ENCODE peak calls at places on chromosomes 13 and 19, in nine cellular contexts. D, G, C, M, W, F, R, E and Y are unnamed samples. For H3K4me1, the result is how much of the 10 kb centered on the place peaks cover.

GRCh38 chr13:34748078-34748477 is 194.0 kb upstream of the NBEA start:
- DNase-seq in D (no peak), G (peak), C (no peak), M (peak), W (no peak), F (no peak), R (no peak), E (no peak), Y (peak)

GRCh38 chr19:13120817-13121216 is 2.8 kb downstream of the NACC1 start:
- DNase-seq in D (no peak), G (no peak), C (no peak), M (no peak), W (no peak), F (no peak), R (peak), E (no peak), Y (no peak)

GRCh38 chr19:50357178-50358100 is 8.0 kb downstream of the NAPSA start:
- DNase-seq in D (peak), G (peak), C (peak), M (peak), W (peak), F (peak), R (peak), E (peak), Y (peak)

GRCh38 chr19:35223856-35224505 is 4.6 kb downstream of the FAM187B start:
- DNase-seq in D (no peak), G (no peak), C (no peak), M (no peak), W (no peak), F (no peak), R (no peak), E (no peak), Y (no peak)

GRCh38 chr13:110644892-110645521 is 29.7 kb downstream of the NAXD start:
- DNase-seq in D (peak), G (peak), C (no peak), M (peak), W (no peak), F (no peak), R (peak), E (peak), Y (peak)

GRCh38 chr13:41488124-41488523 is 30.8 kb downstream of the RGCC start:
- DNase-seq in D (no peak), G (no peak), C (no peak), M (no peak), W (no peak), F (no peak), R (no peak), E (no peak), Y (no peak)

GRCh38 chr13:42762917-42763316 is 18.5 kb upstream of the FAM216B start:
- DNase-seq in D (no peak), G (no peak), C (no peak), M (no peak), W (no peak), F (no peak), R (peak), E (no peak), Y (no peak)

GRCh38 chr13:99124695-99125334 is 75.8 kb upstream of the UBAC2 start:
- DNase-seq in D (no peak), G (no peak), C (peak), M (no peak), W (no peak), F (no peak), R (peak), E (no peak), Y (no peak)

GRCh38 chr13:104286566-104287290 is 1220.5 kb upstream of the SLC10A2 start:
- DNase-seq in D (no peak), G (peak), C (no peak), M (no peak), W (no peak), F (no peak), R (no peak), E (no peak), Y (no peak)

GRCh38 chr13:33207616-33207964 is 78.0 kb downstream of the STARD13 start:
- DNase-seq in D (no peak), G (no peak), C (no peak), M (no peak), W (no peak), F (no peak), R (peak), E (no peak), Y (no peak)

GRCh38 chr19:23991170-23991569 is 76.5 kb downstream of the ZNF726 start:
- DNase-seq in D (peak), G (peak), C (no peak), M (no peak), W (no peak), F (no peak), R (no peak), E (no peak), Y (no peak)

GRCh38 chr19:1045247-1045603 is 5.3 kb downstream of the ABCA7 start:
- DNase-seq in D (peak), G (peak), C (peak), M (no peak), W (no peak), F (no peak), R (no peak), E (no peak), Y (peak)

GRCh38 chr19:7068599-7068998 is 904 bp upstream of the ZNF557 start:
- DNase-seq in D (no peak), G (no peak), C (no peak), M (no peak), W (no peak), F (no peak), R (no peak), E (no peak), Y (no peak)

GRCh38 chr19:8396563-8397203 is 6.5 kb downstream of the RAB11B start:
- DNase-seq in D (peak), G (peak), C (peak), M (peak), W (no peak), F (no peak), R (peak), E (peak), Y (peak)

GRCh38 chr19:15129856-15130580 is 22.8 kb downstream of the SYDE1 start:
- DNase-seq in D (no peak), G (no peak), C (no peak), M (no peak), W (no peak), F (no peak), R (no peak), E (no peak), Y (no peak)

GRCh38 chr13:105213512-105213911 is 1322.0 kb downstream of the EFNB2 start:
- DNase-seq in D (no peak), G (no peak), C (no peak), M (no peak), W (no peak), F (no peak), R (no peak), E (no peak), Y (no peak)

GRCh38 chr13:112345826-112346172 is 30.4 kb upstream of the SPACA7 start:
- DNase-seq in D (no peak), G (no peak), C (no peak), M (no peak), W (no peak), F (no peak), R (no peak), E (no peak), Y (no peak)

GRCh38 chr19:45497791-45498190 is 452 bp upstream of the PPM1N start:
- DNase-seq in D (no peak), G (no peak), C (no peak), M (no peak), W (no peak), F (no peak), R (no peak), E (no peak), Y (no peak)

GRCh38 chr13:36475468-36475867 is 43.2 kb downstream of the CCNA1 start:
- DNase-seq in D (no peak), G (no peak), C (no peak), M (no peak), W (no peak), F (no peak), R (no peak), E (no peak), Y (no peak)

GRCh38 chr19:4985551-4985991 is 16.7 kb downstream of the KDM4B start:
- DNase-seq in D (no peak), G (no peak), C (no peak), M (no peak), W (no peak), F (no peak), R (no peak), E (no peak), Y (no peak)

GRCh38 chr13:27921421-27921960 is 1.7 kb downstream of the PDX1 start:
- DNase-seq in D (no peak), G (no peak), C (no peak), M (no peak), W (no peak), F (no peak), R (no peak), E (no peak), Y (no peak)

GRCh38 chr19:15701757-15702589 is 25.9 kb upstream of the OR10H2 start:
- DNase-seq in D (no peak), G (no peak), C (no peak), M (no peak), W (no peak), F (no peak), R (no peak), E (no peak), Y (peak)

GRCh38 chr13:31851201-31851600 is 111.9 kb downstream of the RXFP2 start:
- DNase-seq in D (no peak), G (no peak), C (no peak), M (no peak), W (no peak), F (no peak), R (no peak), E (no peak), Y (no peak)

GRCh38 chr13:47215741-47216140 is 318.9 kb upstream of the HTR2A start:
- DNase-seq in D (no peak), G (no peak), C (no peak), M (no peak), W (no peak), F (no peak), R (peak), E (no peak), Y (no peak)

GRCh38 chr19:49809155-49809986 is 3.7 kb downstream of the FUZ start:
- DNase-seq in D (peak), G (peak), C (peak), M (no peak), W (no peak), F (no peak), R (no peak), E (peak), Y (peak)

GRCh38 chr19:48397263-48397635 is 3.8 kb downstream of the GRIN2D start:
- DNase-seq in D (no peak), G (no peak), C (no peak), M (no peak), W (no peak), F (no peak), R (no peak), E (no peak), Y (no peak)

GRCh38 chr19:48398329-48399235 is 5.1 kb downstream of the GRIN2D start:
- DNase-seq in D (peak), G (peak), C (peak), M (peak), W (peak), F (no peak), R (peak), E (no peak), Y (peak)

GRCh38 chr19:48396010-48396870 is 2.8 kb downstream of the GRIN2D start:
- DNase-seq in D (no peak), G (no peak), C (no peak), M (no peak), W (no peak), F (no peak), R (no peak), E (no peak), Y (no peak)

GRCh38 chr19:48396871-48397176 is 3.4 kb downstream of the GRIN2D start:
- DNase-seq in D (no peak), G (no peak), C (no peak), M (no peak), W (no peak), F (no peak), R (no peak), E (no peak), Y (no peak)

DNA sequence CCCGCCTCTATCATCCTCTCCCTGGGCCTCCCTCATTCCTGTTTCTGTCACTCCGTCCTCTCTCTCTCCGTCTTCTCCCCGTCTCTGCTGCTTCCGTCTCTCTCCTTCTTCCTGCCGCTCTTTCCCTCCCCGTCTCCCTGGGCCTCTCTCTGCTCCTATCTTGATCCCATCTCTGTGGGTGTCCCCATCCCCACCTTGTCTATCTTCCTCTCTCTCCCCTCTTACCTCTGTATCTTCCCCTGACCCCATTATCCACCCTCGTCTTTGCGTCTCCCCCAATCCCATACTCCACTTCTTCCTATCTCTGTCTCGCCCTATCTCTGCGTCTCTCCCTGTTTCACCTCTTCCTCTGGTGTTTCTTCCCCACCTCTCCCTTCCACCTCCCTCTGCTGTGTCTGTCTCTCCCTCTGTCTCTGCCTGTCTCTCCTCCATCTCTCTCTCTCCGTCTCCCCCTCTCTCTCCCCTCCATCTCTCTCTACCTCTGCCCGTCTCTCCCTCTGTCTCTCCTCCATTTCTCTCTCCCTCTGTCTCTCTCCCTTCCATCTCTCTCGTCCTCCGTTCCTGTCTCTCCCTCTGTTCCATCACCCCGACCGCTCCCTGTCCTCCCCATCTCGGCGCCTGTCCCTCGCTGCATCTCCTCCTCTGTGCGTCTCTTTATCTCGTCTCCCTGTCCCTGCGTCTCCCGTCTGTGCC is 4.3 kb downstream of the GRIN2D start:
- DNase-seq in D (no peak), G (no peak), C (no peak), M (no peak), W (no peak), F (no peak), R (no peak), E (no peak), Y (no peak)
- TF ChIP-seq POLR2A in D (no peak), G (no peak), C (peak), M (no peak), W (no peak), F (no peak), R (no peak), E (no peak), Y (no peak)

GRCh38 chr13:73069206-73069815 is 10.5 kb downstream of the KLF5 start:
- DNase-seq in D (no peak), G (no peak), C (no peak), M (no peak), W (no peak), F (no peak), R (peak), E (no peak), Y (no peak)
- H3K4me1 ChIP-seq in D (half or more), G (under half), C (half or more), M (under half), W (under half), F (half or more), R (under half), E (under half), Y (under half)

DNA sequence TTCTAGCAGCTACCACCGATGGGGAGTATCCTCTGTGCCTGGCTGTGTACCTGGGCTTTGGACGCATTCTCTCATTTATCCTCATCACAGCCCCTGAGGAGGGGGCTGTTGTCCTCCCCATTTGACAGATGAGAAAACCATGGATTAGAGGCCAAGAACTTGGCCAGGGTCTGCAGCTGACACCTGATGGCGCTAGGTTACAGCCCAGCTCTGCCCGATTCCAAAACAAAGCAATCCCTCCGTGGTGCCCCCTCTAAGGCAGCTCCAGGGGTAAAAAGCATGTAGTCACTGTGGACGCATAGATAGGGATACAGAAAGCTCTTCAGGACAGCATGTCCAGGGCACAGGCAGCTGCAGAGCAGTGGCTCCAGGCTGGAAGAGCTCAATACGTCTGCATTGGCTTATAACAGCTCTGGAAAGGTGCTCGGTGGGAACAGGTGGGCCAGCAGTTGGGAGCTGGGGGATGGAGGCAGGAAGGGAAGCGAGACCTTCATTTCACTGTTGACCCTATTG is 35.4 kb upstream of the UQCRFS1 start:
- DNase-seq in D (no peak), G (no peak), C (no peak), M (no peak), W (no peak), F (no peak), R (no peak), E (no peak), Y (no peak)
- TF ChIP-seq CTCF in D (no peak), G (no peak), C (no peak), M (no peak), W (no peak), F (no peak), R (no peak), E (no peak), Y (no peak)

GRCh38 chr19:40147693-40148347 is 43.4 kb upstream of the MAP3K10 start:
- DNase-seq in D (no peak), G (no peak), C (no peak), M (no peak), W (no peak), F (no peak), R (peak), E (no peak), Y (peak)
- TF ChIP-seq POLR2A in D (no peak), G (no peak), C (no peak), M (no peak), W (no peak), F (no peak), R (no peak), E (no peak), Y (no peak)

GRCh38 chr19:38709671-38710415 is 34.4 kb downstream of the CAPN12 start:
- DNase-seq in D (no peak), G (no peak), C (no peak), M (no peak), W (no peak), F (no peak), R (no peak), E (no peak), Y (no peak)

GRCh38 chr19:38707512-38708114 is 36.7 kb downstream of the CAPN12 start:
- DNase-seq in D (peak), G (peak), C (no peak), M (peak), W (no peak), F (no peak), R (peak), E (peak), Y (no peak)

GRCh38 chr19:38709119-38709518 is 35.2 kb downstream of the CAPN12 start:
- DNase-seq in D (no peak), G (no peak), C (no peak), M (no peak), W (no peak), F (no peak), R (no peak), E (no peak), Y (no peak)

GRCh38 chr19:38706792-38707511 is 37.3 kb downstream of the CAPN12 start:
- DNase-seq in D (no peak), G (no peak), C (no peak), M (no peak), W (no peak), F (no peak), R (no peak), E (no peak), Y (no peak)

GRCh38 chr19:38708413-38709024 is 35.8 kb downstream of the CAPN12 start:
- DNase-seq in D (no peak), G (no peak), C (no peak), M (no peak), W (no peak), F (no peak), R (no peak), E (no peak), Y (no peak)
- H3K4me1 ChIP-seq in D (half or more), G (half or more), C (half or more), M (under half), W (half or more), F (half or more), R (under half), E (under half), Y (under half)

GRCh38 chr13:37602743-37603381 is 4.3 kb upstream of the POSTN start:
- DNase-seq in D (no peak), G (no peak), C (no peak), M (no peak), W (no peak), F (no peak), R (peak), E (no peak), Y (no peak)
- TF ChIP-seq CTCF in D (no peak), G (peak), C (peak), M (peak), W (peak), F (peak), R (peak), E (peak), Y (no peak)

GRCh38 chr13:44305845-44306244 is 67.8 kb upstream of the SERP2 start:
- DNase-seq in D (peak), G (no peak), C (no peak), M (no peak), W (no peak), F (no peak), R (peak), E (no peak), Y (no peak)
- TF ChIP-seq POLR2A in D (no peak), G (no peak), C (no peak), M (no peak), W (no peak), F (no peak), R (no peak), E (no peak), Y (no peak)

GRCh38 chr19:34182125-34182524 is 9.8 kb downstream of the LSM14A start:
- DNase-seq in D (no peak), G (no peak), C (no peak), M (no peak), W (no peak), F (no peak), R (no peak), E (no peak), Y (no peak)
- H3K4me1 ChIP-seq in D (half or more), G (half or more), C (half or more), M (under half), W (under half), F (half or more), R (under half), E (under half), Y (half or more)

DNA sequence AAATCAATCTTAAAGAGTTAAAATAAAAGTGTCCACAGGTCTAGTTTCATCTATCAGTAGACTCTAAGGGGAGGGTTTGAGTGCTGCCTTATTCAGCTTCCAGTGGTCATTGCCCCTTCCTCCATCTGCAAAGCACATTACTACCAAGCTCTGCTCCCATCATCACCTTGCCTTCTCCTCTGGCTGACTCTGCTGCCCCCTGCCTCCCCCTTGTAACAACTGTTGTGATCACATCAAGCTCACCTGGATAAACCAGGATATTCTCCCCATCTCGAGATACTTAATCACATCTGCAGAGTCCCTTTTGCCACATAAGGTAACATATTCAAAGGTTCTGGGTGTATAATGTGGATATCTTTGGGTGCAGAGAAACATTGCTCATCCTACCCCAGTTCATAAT is 43.3 kb upstream of the GPC6 start:
- DNase-seq in D (no peak), G (no peak), C (no peak), M (no peak), W (no peak), F (no peak), R (no peak), E (no peak), Y (no peak)
- TF ChIP-seq CTCF in D (no peak), G (no peak), C (no peak), M (no peak), W (no peak), F (no peak), R (no peak), E (no peak), Y (no peak)